ENCODE peak calls at places on chromosomes 6 and 20, in ten cellular contexts. D is caudate nucleus; V is pancreas; K is globus pallidus; I is aorta; C is effector CD4-positive, alpha-beta T cell; G is stimulated activated CD4-positive, alpha-beta T cell treated with anti-CD3 and anti-CD28 coated beads, Interleukin-4, amount 100 ng/mL, for 1 hour; Y is CD8-positive, alpha-beta T cell; L is activated CD4-positive, CD25-positive, alpha-beta regulatory T cell; R is heart left ventricle. T is an unnamed sample.

GRCh38 chr20:36808317-36809257 is 35.0 kb upstream of the DSN1 start:
- DNase-seq in D (peak; percentile 2), V (peak; percentile 53), K (no peak), I (peak; percentile 81), C (peak; percentile 61), G (peak; percentile 74), Y (peak; percentile 74), L (peak; percentile 45), R (peak; percentile 86), T (no peak)

GRCh38 chr6:145442110-145442509 is 293.2 kb downstream of the EPM2A start:
- DNase-seq in D (no peak), V (no peak), K (no peak), I (no peak), C (no peak), G (no peak), Y (no peak), L (no peak), R (no peak), T (no peak)

GRCh38 chr6:2581611-2582010 is 169.1 kb downstream of the MYLK4 start:
- DNase-seq in D (no peak), V (no peak), K (no peak), I (no peak), C (no peak), G (no peak), Y (no peak), L (no peak), R (no peak), T (no peak)

GRCh38 chr20:25514195-25514594 is 71.1 kb downstream of the NINL start:
- DNase-seq in D (no peak), V (no peak), K (no peak), I (no peak), C (no peak), G (no peak), Y (no peak), L (no peak), R (no peak), T (no peak)

GRCh38 chr6:85405175-85405852 is 44.6 kb upstream of the NT5E start:
- DNase-seq in D (no peak), V (peak; percentile 56), K (no peak), I (no peak), C (no peak), G (no peak), Y (no peak), L (no peak), R (no peak), T (no peak)

GRCh38 chr20:58327211-58327610 is 17.7 kb downstream of the RAB22A start:
- DNase-seq in D (no peak), V (no peak), K (no peak), I (no peak), C (no peak), G (no peak), Y (no peak), L (no peak), R (no peak), T (no peak)

GRCh38 chr6:49336514-49337131 is 126.4 kb downstream of the MMUT start:
- DNase-seq in D (no peak), V (peak; percentile 56), K (no peak), I (no peak), C (no peak), G (no peak), Y (no peak), L (no peak), R (no peak), T (no peak)

GRCh38 chr20:46709459-46710148 is at the start of gene SLC2A10:
- DNase-seq in D (peak; percentile 38), V (peak; percentile 62), K (no peak), I (peak; percentile 82), C (no peak), G (no peak), Y (no peak), L (no peak), R (peak; percentile 78), T (peak; percentile 89)

GRCh38 chr6:111523484-111524166 is 40.6 kb upstream of the REV3L start:
- DNase-seq in D (no peak), V (no peak), K (peak; percentile 42), I (no peak), C (no peak), G (no peak), Y (no peak), L (no peak), R (no peak), T (no peak)

GRCh38 chr20:1946762-1947534 is 46.9 kb downstream of the PDYN start:
- DNase-seq in D (no peak), V (peak; percentile 36), K (no peak), I (peak; percentile 67), C (no peak), G (no peak), Y (no peak), L (no peak), R (no peak), T (no peak)

GRCh38 chr6:43766964-43767461 is 3.0 kb upstream of the VEGFA start:
- DNase-seq in D (no peak), V (no peak), K (no peak), I (peak; percentile 22), C (no peak), G (no peak), Y (no peak), L (no peak), R (no peak), T (peak; percentile 49)

GRCh38 chr6:718345-718744 is 25.4 kb upstream of the EXOC2 start:
- DNase-seq in D (no peak), V (no peak), K (no peak), I (no peak), C (no peak), G (no peak), Y (no peak), L (no peak), R (no peak), T (no peak)

GRCh38 chr6:73652637-73653570 is 888 bp downstream of the SLC17A5 start:
- DNase-seq in D (peak; percentile 64), V (peak; percentile 50), K (peak; percentile 74), I (peak; percentile 77), C (peak; percentile 61), G (peak; percentile 56), Y (peak; percentile 72), L (peak; percentile 32), R (peak; percentile 75), T (peak; percentile 81)

GRCh38 chr6:127148511-127148910 is 30.0 kb downstream of the RSPO3 start:
- DNase-seq in D (no peak), V (no peak), K (no peak), I (no peak), C (no peak), G (no peak), Y (no peak), L (no peak), R (no peak), T (no peak)

GRCh38 chr6:3329491-3330051 is 70.8 kb downstream of the PSMG4 start:
- DNase-seq in D (no peak), V (peak; percentile 83), K (no peak), I (no peak), C (no peak), G (no peak), Y (no peak), L (no peak), R (no peak), T (no peak)

GRCh38 chr6:148364056-148364844 is 21.6 kb downstream of the SASH1 start:
- DNase-seq in D (no peak), V (no peak), K (no peak), I (no peak), C (no peak), G (no peak), Y (no peak), L (no peak), R (no peak), T (no peak)

GRCh38 chr6:105835373-105835772 is 250.8 kb upstream of the PRDM1 start:
- DNase-seq in D (no peak), V (no peak), K (no peak), I (no peak), C (no peak), G (peak; percentile 11), Y (no peak), L (no peak), R (no peak), T (no peak)

GRCh38 chr6:70108230-70108629 is 194.7 kb downstream of the COL9A1 start:
- DNase-seq in D (no peak), V (no peak), K (peak; percentile 53), I (no peak), C (no peak), G (no peak), Y (no peak), L (no peak), R (no peak), T (no peak)

GRCh38 chr6:158374020-158374419 is 61.8 kb downstream of the TULP4 start:
- DNase-seq in D (no peak), V (no peak), K (no peak), I (no peak), C (no peak), G (no peak), Y (no peak), L (no peak), R (no peak), T (no peak)

GRCh38 chr20:53004267-53004813 is 32.2 kb downstream of the TSHZ2 start:
- DNase-seq in D (no peak), V (no peak), K (no peak), I (no peak), C (no peak), G (no peak), Y (no peak), L (no peak), R (no peak), T (no peak)

GRCh38 chr6:13579911-13580310 is 5.5 kb downstream of the SIRT5 start:
- DNase-seq in D (no peak), V (no peak), K (no peak), I (no peak), C (no peak), G (no peak), Y (no peak), L (no peak), R (no peak), T (no peak)

GRCh38 chr20:24701027-24701426 is 231.6 kb downstream of the SYNDIG1 start:
- DNase-seq in D (no peak), V (no peak), K (no peak), I (no peak), C (no peak), G (no peak), Y (no peak), L (no peak), R (no peak), T (no peak)

GRCh38 chr6:15501806-15502450 is 160.9 kb downstream of the DTNBP1 start:
- DNase-seq in D (peak; percentile 80), V (no peak), K (peak; percentile 74), I (peak; percentile 76), C (no peak), G (no peak), Y (no peak), L (no peak), R (peak; percentile 77), T (no peak)

GRCh38 chr20:62515280-62515679 is 39.5 kb upstream of the GATA5 start:
- DNase-seq in D (no peak), V (no peak), K (no peak), I (no peak), C (no peak), G (no peak), Y (no peak), L (no peak), R (no peak), T (no peak)

GRCh38 chr20:1838479-1839279 is 56.5 kb upstream of the SIRPA start:
- DNase-seq in D (no peak), V (no peak), K (peak; percentile 30), I (no peak), C (no peak), G (no peak), Y (no peak), L (no peak), R (no peak), T (no peak)

GRCh38 chr6:150325093-150325772 is 43.6 kb upstream of the IYD start:
- DNase-seq in D (no peak), V (no peak), K (no peak), I (no peak), C (no peak), G (no peak), Y (no peak), L (no peak), R (no peak), T (no peak)

GRCh38 chr6:138378463-138378862 is 758 bp downstream of the SMIM28 start:
- DNase-seq in D (no peak), V (no peak), K (no peak), I (no peak), C (no peak), G (no peak), Y (no peak), L (no peak), R (no peak), T (no peak)